ENCODE peak calls at places on chromosomes 16 and 17, in ten cellular contexts. V is stimulated activated CD8-positive, alpha-beta memory T cell treated with anti-CD3 and anti-CD28 coated beads, Interleukin-4, amount 100 ng/mL, for 48 hours; S is HCEC 1CT; E is substantia nigra; Y is A549; J is Right ventricle myocardium superior; I is HCT116; C is Peyer's patch; T is left colon; W is posterior vena cava. K is an unnamed sample.

GRCh38 chr16:999677-1000076 is 18.1 kb downstream of the SOX8 start:
- DNase-seq in V (no peak), S (no peak), E (no peak), Y (no peak), J (no peak), I (no peak), C (no peak), T (no peak), W (no peak), K (no peak)

GRCh38 chr17:74923538-74924249 is 379 bp upstream of the OTOP2 start:
- DNase-seq in V (peak), S (peak), E (peak), Y (peak), J (peak), I (no peak), C (peak), T (peak), W (peak), K (peak)

GRCh38 chr17:28331891-28332420 is 3.3 kb downstream of the IFT20 start:
- DNase-seq in V (no peak), S (no peak), E (no peak), Y (no peak), J (no peak), I (no peak), C (peak), T (no peak), W (peak), K (no peak)

GRCh38 chr17:49015924-49016774 is 19.0 kb downstream of the IGF2BP1 start:
- DNase-seq in V (no peak), S (no peak), E (no peak), Y (peak), J (no peak), I (no peak), C (no peak), T (no peak), W (no peak), K (no peak)

GRCh38 chr16:72043058-72043457 is 11.2 kb upstream of the HP start:
- DNase-seq in V (no peak), S (no peak), E (no peak), Y (no peak), J (no peak), I (no peak), C (no peak), T (no peak), W (no peak), K (no peak)

GRCh38 chr17:40559016-40559853 is 6.0 kb downstream of the CCR7 start:
- DNase-seq in V (peak), S (no peak), E (no peak), Y (no peak), J (no peak), I (no peak), C (peak), T (no peak), W (peak), K (no peak)

GRCh38 chr17:50893183-50893993 is 27.2 kb upstream of the TOB1 start:
- DNase-seq in V (no peak), S (no peak), E (peak), Y (peak), J (peak), I (peak), C (peak), T (peak), W (no peak), K (no peak)

GRCh38 chr16:83930730-83931500 is 22.1 kb upstream of the OSGIN1 start:
- DNase-seq in V (no peak), S (no peak), E (no peak), Y (no peak), J (no peak), I (no peak), C (no peak), T (no peak), W (no peak), K (no peak)

GRCh38 chr16:26665166-26665939 is 401.4 kb upstream of the C16orf82 start:
- DNase-seq in V (peak), S (no peak), E (no peak), Y (no peak), J (no peak), I (no peak), C (no peak), T (no peak), W (no peak), K (no peak)

K was measured in dorsolateral prefrontal cortex.